ENCODE peak calls at places on chromosomes 12 and 14, in eight cellular contexts. L is A172; I is nephron progenitor cell; U is NCI-H1105 treated with DMSO at 0.1 percent for 48 hours; R is stimulated activated CD4-positive, alpha-beta T cell treated with anti-CD3 and anti-CD28 coated beads, Interleukin-1b, Interleukin-23, amount 100 ng/mL, for 48 hours; X is activated naive CD4-positive, alpha-beta T cell treated with Interleukin-2 at 50 U/mL for 16 hours; D is T-helper 2 cell; W is activated T-helper 1 cell treated with anti-CD3 and anti-CD28 coated beads, Interleukin-12 subunit alpha, Interleukin-12 subunit beta, Interleukin-2, Interleukin-4 antibody, amounts not matched to agents 30 ng/mL and 10 ng/mL and 1 ng/mL, durations not matched to agents 14 hours and 24 hours and 36 hours. A is an unnamed sample.

GRCh38 chr14:102249041-102249440 is 55.9 kb downstream of the MOK start:
- DNase-seq in L (peak), I (no peak), U (no peak), R (no peak), X (no peak), D (no peak), W (no peak), A (no peak)

GRCh38 chr12:120762093-120762492 is 36.5 kb downstream of the ACADS start:
- DNase-seq in L (no peak), I (no peak), U (no peak), R (no peak), X (no peak), D (no peak), W (no peak), A (no peak)

GRCh38 chr12:107522692-107523477 is 162.7 kb upstream of the PWP1 start:
- DNase-seq in L (no peak), I (no peak), U (peak), R (no peak), X (no peak), D (no peak), W (no peak), A (no peak)

GRCh38 chr12:79686171-79686570 is 4.6 kb downstream of the PAWR start:
- DNase-seq in L (no peak), I (no peak), U (no peak), R (no peak), X (no peak), D (no peak), W (no peak), A (no peak)

GRCh38 chr14:64363265-64363840 is 24.8 kb upstream of the MTHFD1 start:
- DNase-seq in L (peak), I (no peak), U (no peak), R (no peak), X (no peak), D (no peak), W (no peak), A (no peak)

GRCh38 chr12:68977335-68977734 is 44.4 kb upstream of the CPM start:
- DNase-seq in L (no peak), I (no peak), U (no peak), R (no peak), X (no peak), D (no peak), W (no peak), A (no peak)

GRCh38 chr12:112979281-112979680 is 962 bp downstream of the OAS2 start:
- DNase-seq in L (no peak), I (no peak), U (no peak), R (peak), X (peak), D (no peak), W (peak), A (no peak)

GRCh38 chr12:95674631-95675030 is 115.9 kb downstream of the NTN4 start:
- DNase-seq in L (no peak), I (no peak), U (peak), R (no peak), X (no peak), D (no peak), W (no peak), A (no peak)

GRCh38 chr14:55845963-55846851 is 266.2 kb downstream of the KTN1 start:
- DNase-seq in L (no peak), I (no peak), U (no peak), R (no peak), X (no peak), D (no peak), W (no peak), A (no peak)

A was measured in activated B cell treated with CpG ODN at 0.5 μM for 24 hours.